ENCODE peak calls at places on chromosomes 6 and 20, in six cellular contexts. One of them, this sample, is unnamed.

GRCh38 chr6:403659-404655 is 12.4 kb downstream of the IRF4 start:
- DNase-seq in left ventricle myocardium inferior: no peak
- DNase-seq in OCI-LY7: no peak
- DNase-seq in IMR-90: no peak
- DNase-seq in colonic mucosa: peak
- DNase-seq in brain microvascular endothelial cell: no peak
- DNase-seq in this sample: no peak

GRCh38 chr6:43058511-43058910 is 723 bp downstream of the MRPL2 start:
- DNase-seq in OCI-LY7: no peak
- DNase-seq in IMR-90: no peak
- DNase-seq in left ventricle myocardium inferior: no peak
- DNase-seq in colonic mucosa: no peak
- DNase-seq in brain microvascular endothelial cell: no peak
- DNase-seq in this sample: no peak

GRCh38 chr20:40984496-40984895 is 44.1 kb upstream of the TOP1 start:
- DNase-seq in brain microvascular endothelial cell: no peak
- DNase-seq in OCI-LY7: no peak
- DNase-seq in colonic mucosa: no peak
- DNase-seq in IMR-90: no peak
- DNase-seq in left ventricle myocardium inferior: no peak
- DNase-seq in this sample: no peak

GRCh38 chr6:71197770-71198169 is 90.8 kb upstream of the OGFRL1 start:
- DNase-seq in IMR-90: peak
- DNase-seq in left ventricle myocardium inferior: no peak
- DNase-seq in colonic mucosa: no peak
- DNase-seq in OCI-LY7: no peak
- DNase-seq in brain microvascular endothelial cell: peak
- DNase-seq in this sample: peak

GRCh38 chr20:12883507-12883885 is 125.3 kb upstream of the SPTLC3 start:
- DNase-seq in left ventricle myocardium inferior: no peak
- DNase-seq in IMR-90: no peak
- DNase-seq in colonic mucosa: no peak
- DNase-seq in brain microvascular endothelial cell: no peak
- DNase-seq in OCI-LY7: no peak
- DNase-seq in this sample: no peak

GRCh38 chr6:46491201-46491788 is at the start of gene RCAN2:
- DNase-seq in IMR-90: peak
- DNase-seq in colonic mucosa: peak
- DNase-seq in brain microvascular endothelial cell: peak
- DNase-seq in OCI-LY7: peak
- DNase-seq in left ventricle myocardium inferior: peak
- DNase-seq in this sample: peak

GRCh38 chr6:7148100-7148822 is 40.5 kb downstream of the RREB1 start:
- DNase-seq in left ventricle myocardium inferior: no peak
- DNase-seq in OCI-LY7: no peak
- DNase-seq in IMR-90: peak
- DNase-seq in colonic mucosa: no peak
- DNase-seq in brain microvascular endothelial cell: peak
- DNase-seq in this sample: peak

GRCh38 chr6:109687271-109687721 is 3.7 kb downstream of the AK9 start:
- DNase-seq in colonic mucosa: no peak
- DNase-seq in brain microvascular endothelial cell: peak
- DNase-seq in OCI-LY7: no peak
- DNase-seq in IMR-90: peak
- DNase-seq in left ventricle myocardium inferior: no peak
- DNase-seq in this sample: peak

GRCh38 chr6:10640402-10640801 is 54.0 kb downstream of the C6orf52 start:
- DNase-seq in IMR-90: no peak
- DNase-seq in brain microvascular endothelial cell: no peak
- DNase-seq in OCI-LY7: no peak
- DNase-seq in left ventricle myocardium inferior: no peak
- DNase-seq in colonic mucosa: no peak
- DNase-seq in this sample: no peak

GRCh38 chr20:36861625-36861874 is 14.4 kb upstream of the TLDC2 start:
- DNase-seq in brain microvascular endothelial cell: no peak
- DNase-seq in OCI-LY7: no peak
- DNase-seq in left ventricle myocardium inferior: peak
- DNase-seq in IMR-90: no peak
- DNase-seq in colonic mucosa: no peak
- DNase-seq in this sample: no peak

GRCh38 chr6:108145639-108146038 is 20.2 kb upstream of the NR2E1 start:
- DNase-seq in colonic mucosa: no peak
- DNase-seq in OCI-LY7: no peak
- DNase-seq in IMR-90: no peak
- DNase-seq in brain microvascular endothelial cell: no peak
- DNase-seq in left ventricle myocardium inferior: no peak
- DNase-seq in this sample: no peak

GRCh38 chr6:150719861-150720260 is 120.2 kb downstream of the PLEKHG1 start:
- DNase-seq in IMR-90: no peak
- DNase-seq in OCI-LY7: no peak
- DNase-seq in colonic mucosa: no peak
- DNase-seq in brain microvascular endothelial cell: no peak
- DNase-seq in left ventricle myocardium inferior: no peak
- DNase-seq in this sample: no peak

GRCh38 chr6:24933868-24934401 is 1.8 kb downstream of the RIPOR2 start:
- DNase-seq in colonic mucosa: peak
- DNase-seq in IMR-90: no peak
- DNase-seq in OCI-LY7: peak
- DNase-seq in brain microvascular endothelial cell: no peak
- DNase-seq in left ventricle myocardium inferior: no peak
- DNase-seq in this sample: no peak

GRCh38 chr6:40585661-40586269 is 1.4 kb downstream of the LRFN2 start:
- DNase-seq in brain microvascular endothelial cell: no peak
- DNase-seq in IMR-90: no peak
- DNase-seq in colonic mucosa: peak
- DNase-seq in OCI-LY7: no peak
- DNase-seq in left ventricle myocardium inferior: no peak
- DNase-seq in this sample: no peak

GRCh38 chr6:9834233-9834632 is 580.6 kb downstream of the TFAP2A start:
- DNase-seq in OCI-LY7: no peak
- DNase-seq in colonic mucosa: no peak
- DNase-seq in brain microvascular endothelial cell: no peak
- DNase-seq in left ventricle myocardium inferior: no peak
- DNase-seq in IMR-90: no peak
- DNase-seq in this sample: no peak

GRCh38 chr6:52189974-52190373 is 3.8 kb downstream of the IL17A start:
- DNase-seq in OCI-LY7: no peak
- DNase-seq in colonic mucosa: no peak
- DNase-seq in IMR-90: no peak
- DNase-seq in brain microvascular endothelial cell: no peak
- DNase-seq in left ventricle myocardium inferior: no peak
- DNase-seq in this sample: no peak

GRCh38 chr6:40349092-40349491 is 238.1 kb downstream of the LRFN2 start:
- DNase-seq in brain microvascular endothelial cell: no peak
- DNase-seq in IMR-90: no peak
- DNase-seq in left ventricle myocardium inferior: no peak
- DNase-seq in OCI-LY7: no peak
- DNase-seq in colonic mucosa: no peak
- DNase-seq in this sample: no peak

GRCh38 chr6:71544028-71544427 is 255.4 kb downstream of the OGFRL1 start:
- DNase-seq in IMR-90: peak
- DNase-seq in left ventricle myocardium inferior: no peak
- DNase-seq in colonic mucosa: no peak
- DNase-seq in OCI-LY7: no peak
- DNase-seq in brain microvascular endothelial cell: peak
- DNase-seq in this sample: peak

GRCh38 chr6:3031857-3032256 is 32.2 kb downstream of the NQO2 start:
- DNase-seq in left ventricle myocardium inferior: no peak
- DNase-seq in brain microvascular endothelial cell: no peak
- DNase-seq in IMR-90: no peak
- DNase-seq in colonic mucosa: no peak
- DNase-seq in OCI-LY7: peak
- DNase-seq in this sample: no peak
- TF ChIP-seq CTCF in left ventricle myocardium inferior: no peak
- TF ChIP-seq CTCF in brain microvascular endothelial cell: no peak
- TF ChIP-seq CTCF in IMR-90: no peak
- TF ChIP-seq CTCF in colonic mucosa: no peak
- TF ChIP-seq CTCF in OCI-LY7: peak
- TF ChIP-seq CTCF in this sample: no peak

DNA sequence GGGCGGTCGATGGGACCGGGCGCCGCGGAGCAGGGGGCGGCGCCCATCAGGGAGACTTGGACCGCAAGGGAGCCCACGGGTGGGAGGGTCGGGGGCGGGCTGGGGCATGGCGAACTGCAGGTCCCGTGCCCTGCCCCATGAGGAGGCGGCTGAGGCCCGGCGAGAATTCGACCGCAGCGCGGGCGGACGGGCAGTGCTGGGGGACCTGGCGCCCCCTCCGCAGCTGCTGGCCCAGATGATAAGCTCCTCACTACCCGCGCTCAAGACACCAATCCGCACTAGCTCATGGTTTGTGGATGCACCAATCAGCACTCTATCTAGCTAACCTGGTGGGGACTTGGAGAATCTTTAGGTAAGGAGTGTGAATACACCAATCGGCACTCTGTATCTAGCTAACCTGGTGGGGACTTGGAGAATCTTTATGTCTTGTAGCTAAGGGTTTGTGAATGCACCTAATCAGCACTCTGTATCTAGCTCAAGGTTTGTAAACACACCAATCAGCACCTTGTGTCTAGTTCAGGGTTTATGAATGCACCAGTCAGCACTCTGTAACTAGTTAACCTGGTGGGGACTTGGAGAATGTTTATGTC is 38.5 kb downstream of the TRIM27 start:
- DNase-seq in IMR-90: no peak
- DNase-seq in colonic mucosa: no peak
- DNase-seq in left ventricle myocardium inferior: no peak
- DNase-seq in brain microvascular endothelial cell: no peak
- DNase-seq in OCI-LY7: no peak
- DNase-seq in this sample: no peak
- TF ChIP-seq CTCF in IMR-90: no peak
- TF ChIP-seq CTCF in colonic mucosa: no peak
- TF ChIP-seq CTCF in left ventricle myocardium inferior: no peak
- TF ChIP-seq CTCF in brain microvascular endothelial cell: no peak
- TF ChIP-seq CTCF in OCI-LY7: no peak
- TF ChIP-seq CTCF in this sample: no peak

GRCh38 chr20:9329356-9330092 is 184.9 kb upstream of the LAMP5 start:
- DNase-seq in IMR-90: no peak
- DNase-seq in brain microvascular endothelial cell: no peak
- DNase-seq in OCI-LY7: no peak
- DNase-seq in left ventricle myocardium inferior: no peak
- DNase-seq in colonic mucosa: no peak
- DNase-seq in this sample: no peak

GRCh38 chr20:9319687-9320384 is 194.6 kb upstream of the LAMP5 start:
- DNase-seq in left ventricle myocardium inferior: no peak
- DNase-seq in OCI-LY7: no peak
- DNase-seq in IMR-90: no peak
- DNase-seq in brain microvascular endothelial cell: no peak
- DNase-seq in colonic mucosa: no peak
- DNase-seq in this sample: no peak

DNA sequence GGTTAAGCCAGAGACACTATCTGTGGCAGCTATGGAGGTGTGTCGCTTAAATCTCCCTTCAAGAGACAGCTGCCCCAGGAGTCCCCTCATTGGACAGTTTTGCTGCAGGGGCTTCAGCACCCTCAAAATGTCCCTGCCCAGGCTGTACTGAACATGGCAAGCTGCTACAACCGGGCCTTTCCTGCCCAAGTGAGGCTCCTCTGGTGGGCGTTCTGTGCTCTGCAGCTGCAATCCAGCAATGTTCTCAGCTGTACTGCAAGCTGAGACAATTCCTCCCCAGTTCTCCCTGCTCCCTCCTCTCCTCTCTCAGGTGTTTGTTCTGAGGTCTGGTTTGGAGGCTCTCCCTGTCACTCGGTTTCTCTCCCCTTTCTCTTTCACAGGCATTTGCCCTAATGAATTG is 190.8 kb upstream of the LAMP5 start:
- DNase-seq in brain microvascular endothelial cell: no peak
- DNase-seq in left ventricle myocardium inferior: no peak
- DNase-seq in IMR-90: no peak
- DNase-seq in colonic mucosa: no peak
- DNase-seq in OCI-LY7: peak
- DNase-seq in this sample: no peak
- TF ChIP-seq CTCF in brain microvascular endothelial cell: peak
- TF ChIP-seq CTCF in left ventricle myocardium inferior: peak
- TF ChIP-seq CTCF in IMR-90: peak
- TF ChIP-seq CTCF in colonic mucosa: no peak
- TF ChIP-seq CTCF in OCI-LY7: peak
- TF ChIP-seq CTCF in this sample: peak

GRCh38 chr20:52937701-52938100 is 34.5 kb upstream of the TSHZ2 start:
- DNase-seq in IMR-90: no peak
- DNase-seq in brain microvascular endothelial cell: no peak
- DNase-seq in left ventricle myocardium inferior: no peak
- DNase-seq in OCI-LY7: no peak
- DNase-seq in colonic mucosa: no peak
- DNase-seq in this sample: peak
- TF ChIP-seq CTCF in IMR-90: no peak
- TF ChIP-seq CTCF in brain microvascular endothelial cell: no peak
- TF ChIP-seq CTCF in left ventricle myocardium inferior: no peak
- TF ChIP-seq CTCF in OCI-LY7: peak
- TF ChIP-seq CTCF in colonic mucosa: no peak
- TF ChIP-seq CTCF in this sample: no peak

GRCh38 chr20:23684261-23684660 is 4.6 kb downstream of the CST4 start:
- DNase-seq in brain microvascular endothelial cell: no peak
- DNase-seq in OCI-LY7: no peak
- DNase-seq in left ventricle myocardium inferior: no peak
- DNase-seq in IMR-90: no peak
- DNase-seq in colonic mucosa: no peak
- DNase-seq in this sample: no peak
- TF ChIP-seq CTCF in brain microvascular endothelial cell: no peak
- TF ChIP-seq CTCF in OCI-LY7: no peak
- TF ChIP-seq CTCF in left ventricle myocardium inferior: no peak
- TF ChIP-seq CTCF in IMR-90: no peak
- TF ChIP-seq CTCF in colonic mucosa: no peak
- TF ChIP-seq CTCF in this sample: no peak

GRCh38 chr6:137570307-137570832 is 76.2 kb upstream of the OLIG3 start:
- DNase-seq in left ventricle myocardium inferior: no peak
- DNase-seq in brain microvascular endothelial cell: no peak
- DNase-seq in colonic mucosa: no peak
- DNase-seq in OCI-LY7: no peak
- DNase-seq in IMR-90: no peak
- DNase-seq in this sample: no peak

GRCh38 chr6:137573739-137574138 is 79.5 kb upstream of the OLIG3 start:
- DNase-seq in left ventricle myocardium inferior: no peak
- DNase-seq in OCI-LY7: no peak
- DNase-seq in brain microvascular endothelial cell: no peak
- DNase-seq in IMR-90: no peak
- DNase-seq in colonic mucosa: no peak
- DNase-seq in this sample: no peak

GRCh38 chr6:137568067-137568466 is 73.9 kb upstream of the OLIG3 start:
- DNase-seq in OCI-LY7: no peak
- DNase-seq in IMR-90: no peak
- DNase-seq in left ventricle myocardium inferior: no peak
- DNase-seq in colonic mucosa: no peak
- DNase-seq in brain microvascular endothelial cell: no peak
- DNase-seq in this sample: no peak

GRCh38 chr6:137571854-137572253 is 77.7 kb upstream of the OLIG3 start:
- DNase-seq in brain microvascular endothelial cell: peak
- DNase-seq in IMR-90: peak
- DNase-seq in OCI-LY7: peak
- DNase-seq in left ventricle myocardium inferior: no peak
- DNase-seq in colonic mucosa: peak
- DNase-seq in this sample: peak
- TF ChIP-seq CTCF in brain microvascular endothelial cell: peak
- TF ChIP-seq CTCF in IMR-90: peak
- TF ChIP-seq CTCF in OCI-LY7: peak
- TF ChIP-seq CTCF in left ventricle myocardium inferior: peak
- TF ChIP-seq CTCF in colonic mucosa: peak
- TF ChIP-seq CTCF in this sample: peak

DNA sequence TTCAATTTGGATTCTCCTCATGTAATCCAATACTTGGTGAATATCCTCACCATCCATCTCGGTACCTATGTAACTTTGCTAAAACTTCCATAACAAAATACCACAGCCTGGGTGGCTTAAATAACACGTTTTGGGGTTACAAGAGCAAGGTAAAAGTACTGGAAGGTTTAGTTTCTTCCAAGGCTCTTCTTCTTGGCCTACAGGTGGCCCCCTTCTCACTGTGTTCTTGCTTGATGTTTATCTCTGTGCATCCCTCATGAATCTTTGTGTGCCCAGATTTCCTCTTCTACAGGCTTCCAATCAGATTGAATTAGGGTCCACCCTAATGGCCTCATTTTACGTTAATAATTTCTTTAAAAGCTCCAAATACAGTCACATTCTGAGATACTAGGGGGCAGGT is 163.3 kb upstream of the HCRTR2 start:
- DNase-seq in colonic mucosa: no peak
- DNase-seq in IMR-90: no peak
- DNase-seq in OCI-LY7: no peak
- DNase-seq in left ventricle myocardium inferior: no peak
- DNase-seq in brain microvascular endothelial cell: no peak
- DNase-seq in this sample: no peak
- TF ChIP-seq CTCF in colonic mucosa: no peak
- TF ChIP-seq CTCF in IMR-90: no peak
- TF ChIP-seq CTCF in OCI-LY7: no peak
- TF ChIP-seq CTCF in left ventricle myocardium inferior: no peak
- TF ChIP-seq CTCF in brain microvascular endothelial cell: no peak
- TF ChIP-seq CTCF in this sample: no peak

This sample was measured in astrocyte of the spinal cord.